ENCODE peak calls at places on chromosome 15, in four cellular contexts. D is tibial nerve, C is sigmoid colon, B is esophagus muscularis mucosa. F is an unnamed sample.

GRCh38 chr15:51647128-51647562 is 24.6 kb upstream of the DMXL2 start:
- DNase-seq in C (peak; percentile 69), B (no peak), D (peak; percentile 58), F (peak; percentile 65)

GRCh38 chr15:49876401-49877038 is 242.5 kb downstream of the ATP8B4 start:
- DNase-seq in D (no peak), B (peak; percentile 45), C (no peak), F (no peak)

GRCh38 chr15:88622605-88622975 is 1.4 kb downstream of the AEN start:
- DNase-seq in B (no peak), C (peak; percentile 13), D (no peak), F (no peak)

GRCh38 chr15:33846151-33846550 is 122.1 kb upstream of the CHRM5 start:
- DNase-seq in B (no peak), C (no peak), D (no peak), F (no peak)

GRCh38 chr15:101179341-101180153 is 72.3 kb downstream of the CHSY1 start:
- DNase-seq in D (no peak), C (no peak), B (no peak), F (no peak)

GRCh38 chr15:58498821-58499580 is 67.2 kb downstream of the LIPC start:
- DNase-seq in B (no peak), C (no peak), D (no peak), F (no peak)

GRCh38 chr15:48298914-48299313 is 32.3 kb upstream of the DUT start:
- DNase-seq in D (no peak), C (no peak), B (no peak), F (no peak)

GRCh38 chr15:59218710-59219109 is 12.1 kb downstream of the LDHAL6B start:
- DNase-seq in D (no peak), B (peak; percentile 53), C (no peak), F (no peak)

GRCh38 chr15:34682673-34683072 is 72.1 kb downstream of the GJD2 start:
- DNase-seq in B (no peak), C (no peak), D (no peak), F (no peak)

GRCh38 chr15:28015855-28016254 is 83.3 kb downstream of the OCA2 start:
- DNase-seq in C (no peak), B (peak; percentile 64), D (no peak), F (no peak)

GRCh38 chr15:25735550-25736384 is 127.4 kb downstream of the ATP10A start:
- DNase-seq in D (no peak), C (peak; percentile 56), B (peak; percentile 86), F (no peak)

GRCh38 chr15:43093026-43093425 is 12.8 kb downstream of the UBR1 start:
- DNase-seq in B (no peak), C (no peak), D (no peak), F (no peak)

GRCh38 chr15:39248204-39248603 is 332.7 kb upstream of the THBS1 start:
- DNase-seq in D (no peak), B (no peak), C (no peak), F (peak; percentile 50)

DNA sequence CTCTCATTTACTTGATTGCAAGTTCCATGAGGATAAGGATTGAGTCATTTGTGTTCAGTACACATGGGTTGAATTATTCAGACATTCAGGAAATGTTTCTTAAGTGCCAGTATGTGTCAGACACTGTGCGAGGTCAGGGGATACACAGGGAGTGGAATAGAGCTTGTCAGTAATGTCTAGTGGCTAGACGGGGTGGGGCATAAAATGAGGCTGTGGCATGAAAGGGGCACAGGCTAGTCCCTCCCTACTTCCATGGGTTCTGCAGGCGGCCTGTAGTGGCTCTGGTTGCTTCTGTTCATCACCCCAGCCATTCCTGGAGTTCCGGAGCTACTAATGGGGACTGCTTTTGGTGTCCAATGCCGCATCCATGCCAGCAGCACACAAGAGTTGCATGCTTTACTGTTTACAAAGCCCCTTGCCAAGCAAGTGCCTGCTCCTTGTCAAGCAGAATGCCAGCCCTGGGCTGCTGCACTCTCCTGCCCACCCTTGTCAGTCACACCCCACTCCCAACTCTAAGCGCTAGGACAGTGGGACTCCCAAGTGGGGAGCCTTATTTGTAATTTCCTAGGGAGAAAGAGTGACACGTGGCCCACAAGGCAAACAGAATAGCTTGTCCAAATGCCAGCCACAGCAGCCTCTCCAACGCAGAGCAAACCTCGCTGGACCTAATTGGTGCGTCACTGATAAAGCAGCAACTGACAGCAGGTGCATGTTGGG is 70.8 kb downstream of the RAB11A start:
- DNase-seq in C (no peak), D (no peak), B (no peak), F (peak; percentile 75)
- H3K27ac ChIP-seq in C (no peak overlapping the region), D (no peak overlapping the region), B (no peak overlapping the region), F (no peak overlapping the region)

DNA sequence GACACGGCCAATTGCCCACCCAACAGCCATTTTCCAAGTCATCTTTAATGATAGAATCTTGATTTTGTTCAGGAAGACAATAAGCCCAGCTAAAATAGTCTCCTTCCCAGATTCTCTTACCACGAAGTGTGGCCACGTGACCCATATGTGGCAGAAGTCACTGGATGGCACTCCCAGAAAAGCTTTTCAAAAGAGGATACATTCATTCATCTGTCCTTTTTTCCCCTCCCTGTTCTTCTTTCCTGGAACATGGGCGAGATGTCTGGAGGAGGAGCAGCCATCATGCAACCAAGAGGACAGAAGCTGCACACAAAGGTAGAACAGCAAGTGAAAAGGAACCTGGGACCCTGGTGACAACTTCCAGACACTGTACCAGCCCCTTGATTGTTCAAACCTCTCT is 174.7 kb downstream of the UACA start:
- DNase-seq in D (no peak), B (no peak), C (no peak), F (no peak)
- TF ChIP-seq POLR2A in D (no peak), B (no peak), C (no peak), F (no peak)

DNA sequence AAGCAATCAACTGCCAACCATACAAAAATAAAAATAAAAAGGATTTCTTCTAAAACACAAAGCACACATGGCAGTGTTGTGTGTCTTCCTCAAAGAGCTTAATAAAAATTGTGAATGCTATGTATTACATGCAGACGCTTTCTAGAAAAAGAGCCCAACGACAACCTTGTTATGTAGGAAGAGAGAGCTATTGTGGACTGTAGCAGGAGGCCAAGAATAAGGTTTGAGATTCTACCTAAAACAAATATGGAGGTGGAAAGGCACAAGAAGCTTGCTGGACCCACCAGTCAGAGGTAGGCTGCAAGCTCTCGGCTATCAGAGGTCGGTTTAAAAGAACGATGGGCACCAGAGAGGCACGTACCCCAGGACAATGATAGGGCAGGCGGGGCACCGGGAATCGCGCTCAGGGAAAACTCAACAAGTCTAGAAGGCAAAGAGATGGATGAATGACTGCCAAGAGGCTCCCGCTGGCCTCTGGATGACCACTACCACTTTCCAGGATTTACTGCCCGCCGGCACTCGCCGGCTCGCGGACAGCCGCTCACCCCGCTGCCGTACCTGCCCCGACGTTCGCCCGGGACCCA is 1.1 kb downstream of the HDGFL3 start:
- DNase-seq in D (peak; percentile 6), C (peak; percentile 62), B (no peak), F (no peak)
- H3K27ac ChIP-seq in D (peak overlapping the region; percentile 80), C (peak overlapping the region; percentile 98), B (peak overlapping the region; percentile 94), F (peak overlapping the region; percentile 92)

DNA sequence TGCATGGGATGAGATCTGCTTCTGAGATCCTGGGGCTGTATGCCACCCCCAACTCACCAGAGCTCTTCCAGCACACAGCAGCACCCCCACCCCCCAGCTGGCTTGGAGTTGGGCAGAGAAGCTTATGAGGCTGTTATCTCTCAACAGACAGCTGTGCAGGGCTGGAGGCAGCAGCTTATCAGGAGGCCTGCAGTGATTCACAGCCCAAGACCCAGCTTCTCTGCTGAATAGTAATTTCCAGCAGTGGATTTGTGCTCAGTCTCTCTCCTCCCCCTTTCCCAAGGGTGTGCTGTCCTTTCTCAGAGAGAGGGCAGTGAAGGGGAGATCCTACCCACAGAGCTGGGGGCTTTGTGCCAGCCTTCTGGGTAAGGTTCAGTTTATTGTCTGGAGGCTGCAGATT is 2.1 kb downstream of the RPP25 start:
- DNase-seq in D (no peak), C (no peak), B (no peak), F (no peak)
- TF ChIP-seq POLR2A in D (no peak), C (no peak), B (no peak), F (no peak)

GRCh38 chr15:99433757-99434211 is 132.0 kb upstream of the MEF2A start:
- DNase-seq in C (peak; percentile 50), D (no peak), B (no peak), F (peak; percentile 20)

GRCh38 chr15:99433026-99433756 is 132.6 kb upstream of the MEF2A start:
- DNase-seq in B (no peak), D (no peak), C (peak; percentile 64), F (peak; percentile 63)

GRCh38 chr15:99435138-99435695 is 130.6 kb upstream of the MEF2A start:
- DNase-seq in D (no peak), B (no peak), C (peak; percentile 48), F (peak; percentile 83)

GRCh38 chr15:99435761-99436346 is 129.9 kb upstream of the MEF2A start:
- DNase-seq in C (peak; percentile 56), B (no peak), D (no peak), F (peak; percentile 12)

GRCh38 chr15:99434506-99435137 is 131.2 kb upstream of the MEF2A start:
- DNase-seq in C (peak; percentile 59), D (no peak), B (no peak), F (peak; percentile 12)
- H3K27ac ChIP-seq in C (no peak overlapping the region), D (no peak overlapping the region), B (no peak overlapping the region), F (peak overlapping the region; percentile 44)

GRCh38 chr15:78597583-78597982 is 23.2 kb downstream of the CHRNA3 start:
- DNase-seq in B (no peak), C (no peak), D (no peak), F (no peak)
- TF ChIP-seq POLR2A in B (no peak), C (no peak), D (no peak), F (no peak)

GRCh38 chr15:90609254-90610185 is 79.8 kb downstream of the CRTC3 start:
- DNase-seq in C (no peak), B (no peak), D (no peak), F (no peak)
- H3K27ac ChIP-seq in C (peak overlapping the region; percentile 79), B (peak overlapping the region; percentile 75), D (no peak overlapping the region), F (peak overlapping the region; percentile 45)

GRCh38 chr15:31360158-31360561 is 33.5 kb downstream of the KLF13 start:
- DNase-seq in C (no peak), B (no peak), D (no peak), F (no peak)

GRCh38 chr15:31358163-31358562 is 31.5 kb downstream of the KLF13 start:
- DNase-seq in C (no peak), B (no peak), D (no peak), F (no peak)

GRCh38 chr15:31358957-31359721 is 32.5 kb downstream of the KLF13 start:
- DNase-seq in B (no peak), C (no peak), D (no peak), F (no peak)

GRCh38 chr15:31360843-31361763 is 34.5 kb downstream of the KLF13 start:
- DNase-seq in D (no peak), B (no peak), C (no peak), F (peak; percentile 62)

DNA sequence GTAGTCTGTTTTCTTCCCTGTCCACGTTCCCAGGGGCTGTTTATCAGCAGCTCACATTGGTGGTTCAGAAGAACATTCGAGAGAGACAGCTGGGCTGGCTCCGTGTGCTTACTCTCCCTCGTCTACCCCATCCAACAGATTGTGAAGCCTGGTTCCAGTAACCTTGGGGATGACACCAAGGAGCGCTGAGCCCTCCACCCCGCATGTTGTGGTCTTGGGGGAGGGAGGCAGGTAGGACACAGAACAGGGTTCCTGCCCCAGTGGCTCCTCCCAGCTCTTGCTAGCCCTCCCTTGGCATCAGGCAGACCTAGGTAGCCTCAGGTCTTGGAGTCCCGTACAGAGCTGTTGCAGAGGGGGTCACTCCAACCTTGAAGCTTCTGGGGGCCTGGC is 33.1 kb downstream of the KLF13 start:
- DNase-seq in C (no peak), D (no peak), B (no peak), F (no peak)
- TF ChIP-seq POLR2A in C (no peak), D (no peak), B (no peak), F (no peak)

F was measured in upper lobe of left lung.